ENCODE peak calls at places on chromosome 2, in four cellular contexts. One of them, this sample, is unnamed.

GRCh38 chr2:176584333-176584732 is 315.1 kb downstream of the MTX2 start:
- DNase-seq in T-helper 1 cell: no peak
- DNase-seq in glutamatergic neuron: no peak
- DNase-seq in naive thymus-derived CD4-positive, alpha-beta T cell: no peak
- DNase-seq in this sample: no peak

GRCh38 chr2:219245899-219246230 is 586 bp downstream of the STK16 start:
- DNase-seq in T-helper 1 cell: no peak
- DNase-seq in glutamatergic neuron: no peak
- DNase-seq in naive thymus-derived CD4-positive, alpha-beta T cell: peak; percentile 12
- DNase-seq in this sample: no peak

GRCh38 chr2:143345887-143346612 is 216.8 kb downstream of the ARHGAP15 start:
- DNase-seq in T-helper 1 cell: no peak
- DNase-seq in glutamatergic neuron: no peak
- DNase-seq in naive thymus-derived CD4-positive, alpha-beta T cell: no peak
- DNase-seq in this sample: no peak

GRCh38 chr2:47070920-47071824 is 83.9 kb downstream of the STPG4 start:
- DNase-seq in T-helper 1 cell: no peak
- DNase-seq in glutamatergic neuron: no peak
- DNase-seq in naive thymus-derived CD4-positive, alpha-beta T cell: peak; percentile 28
- DNase-seq in this sample: peak; percentile 69

GRCh38 chr2:146540271-146540932 is 1304.4 kb upstream of the ACVR2A start:
- DNase-seq in T-helper 1 cell: no peak
- DNase-seq in glutamatergic neuron: no peak
- DNase-seq in naive thymus-derived CD4-positive, alpha-beta T cell: no peak
- DNase-seq in this sample: no peak

GRCh38 chr2:144942516-144943256 is 422.8 kb upstream of the ZEB2 start:
- DNase-seq in T-helper 1 cell: no peak
- DNase-seq in glutamatergic neuron: no peak
- DNase-seq in naive thymus-derived CD4-positive, alpha-beta T cell: no peak
- DNase-seq in this sample: no peak

GRCh38 chr2:30433902-30434301 is 13.1 kb upstream of the LCLAT1 start:
- DNase-seq in T-helper 1 cell: no peak
- DNase-seq in glutamatergic neuron: no peak
- DNase-seq in naive thymus-derived CD4-positive, alpha-beta T cell: no peak
- DNase-seq in this sample: no peak

GRCh38 chr2:103991591-103991990 is 862.3 kb upstream of the POU3F3 start:
- DNase-seq in T-helper 1 cell: no peak
- DNase-seq in glutamatergic neuron: no peak
- DNase-seq in naive thymus-derived CD4-positive, alpha-beta T cell: no peak
- DNase-seq in this sample: no peak

GRCh38 chr2:109446531-109447131 is 167.1 kb downstream of the SEPTIN10 start:
- DNase-seq in T-helper 1 cell: no peak
- DNase-seq in glutamatergic neuron: no peak
- DNase-seq in naive thymus-derived CD4-positive, alpha-beta T cell: no peak
- DNase-seq in this sample: no peak

GRCh38 chr2:240904216-240905175 is 1.6 kb upstream of the CROCC2 start:
- DNase-seq in T-helper 1 cell: no peak
- DNase-seq in glutamatergic neuron: peak; percentile 22
- DNase-seq in naive thymus-derived CD4-positive, alpha-beta T cell: no peak
- DNase-seq in this sample: no peak

This sample was measured in BE2C.